ENCODE peak calls at places on chromosomes 2 and 18, in four cellular contexts. M is A549, N is GDM1, E is myocyte. D is an unnamed sample.

GRCh38 chr2:140307532-140307931 is 1527.3 kb upstream of the NXPH2 start:
- DNase-seq in E (no peak), N (no peak), M (no peak), D (no peak)

GRCh38 chr2:157325786-157326185 is at the start of gene ERMN:
- DNase-seq in M (no peak), E (no peak), N (no peak), D (no peak)

GRCh38 chr2:28623582-28624405 is 127.8 kb upstream of the PPP1CB start:
- DNase-seq in M (no peak), E (no peak), N (no peak), D (no peak)

GRCh38 chr18:58988595-58988994 is 123.9 kb downstream of the ZNF532 start:
- DNase-seq in N (no peak), E (peak; percentile 87), M (no peak), D (no peak)

GRCh38 chr2:233974530-233975071 is 57.4 kb downstream of the TRPM8 start:
- DNase-seq in M (peak; percentile 93), N (no peak), E (peak; percentile 99), D (peak; percentile 68)

GRCh38 chr2:85554980-85555612 is 6.2 kb downstream of the GGCX start:
- DNase-seq in E (peak; percentile 83), M (no peak), N (no peak), D (no peak)

GRCh38 chr18:38587571-38587970 is 1022.0 kb upstream of the CELF4 start:
- DNase-seq in N (no peak), M (no peak), E (no peak), D (no peak)

GRCh38 chr2:12177052-12177994 is 430.9 kb downstream of the LPIN1 start:
- DNase-seq in E (peak; percentile 83), M (peak; percentile 9), N (no peak), D (no peak)

GRCh38 chr18:49301608-49302007 is 158.8 kb downstream of the DYM start:
- DNase-seq in E (no peak), N (no peak), M (no peak), D (no peak)

GRCh38 chr18:1053654-1054315 is 149.1 kb downstream of the ADCYAP1 start:
- DNase-seq in M (no peak), N (no peak), E (no peak), D (no peak)

D was measured in pulmonary artery endothelial cell.